ENCODE peak calls at places on chromosomes 16 and 17, in four cellular contexts. R is SK-N-SH, E is HepG2, O is GM12878. D is an unnamed sample.

GRCh38 chr16:48609453-48610023 is 442 bp downstream of the N4BP1 start:
- DNase-seq in R (no peak), E (no peak), O (no peak), D (peak)

GRCh38 chr17:68580236-68580903 is 20.8 kb downstream of the FAM20A start:
- DNase-seq in R (no peak), E (peak), O (no peak), D (no peak)

GRCh38 chr17:82754297-82755208 is 2.7 kb downstream of the TBCD start:
- DNase-seq in R (no peak), E (no peak), O (no peak), D (peak)

GRCh38 chr17:39229274-39229913 is 3.6 kb upstream of the STAC2 start:
- DNase-seq in R (no peak), E (no peak), O (no peak), D (no peak)

GRCh38 chr17:82528484-82529265 is 9.1 kb downstream of the FOXK2 start:
- DNase-seq in R (peak), E (no peak), O (no peak), D (no peak)

GRCh38 chr16:47213761-47214440 is 70.2 kb upstream of the NETO2 start:
- DNase-seq in R (no peak), E (no peak), O (no peak), D (no peak)

GRCh38 chr16:15032547-15033308 is 23.1 kb downstream of the NTAN1 start:
- DNase-seq in R (no peak), E (no peak), O (no peak), D (peak)

GRCh38 chr16:27273670-27274522 is 5.3 kb upstream of the NSMCE1 start:
- DNase-seq in R (no peak), E (peak), O (no peak), D (no peak)

GRCh38 chr17:75590314-75590761 is 2.7 kb downstream of the MYO15B start:
- DNase-seq in R (no peak), E (no peak), O (no peak), D (no peak)

GRCh38 chr16:29664133-29664912 is 1.3 kb downstream of the SPN start:
- DNase-seq in R (no peak), E (no peak), O (no peak), D (peak)
- TF ChIP-seq NFIC in R (no peak), E (no peak), O (no peak), D (no peak)

GRCh38 chr17:40331743-40332641 is 23.0 kb downstream of the RARA start:
- DNase-seq in R (peak), E (no peak), O (no peak), D (no peak)
- TF ChIP-seq FOXM1 in R (peak), E (no peak), O (no peak), D (no peak)

GRCh38 chr17:41957869-41958231 is 8.7 kb upstream of the CNP start:
- DNase-seq in R (no peak), E (no peak), O (no peak), D (no peak)

GRCh38 chr17:41959336-41960095 is 7.1 kb upstream of the CNP start:
- DNase-seq in R (peak), E (peak), O (no peak), D (peak)

GRCh38 chr17:41957058-41957868 is 9.3 kb upstream of the CNP start:
- DNase-seq in R (no peak), E (peak), O (no peak), D (peak)

GRCh38 chr17:41959030-41959335 is 7.6 kb upstream of the CNP start:
- DNase-seq in R (no peak), E (no peak), O (no peak), D (no peak)

DNA sequence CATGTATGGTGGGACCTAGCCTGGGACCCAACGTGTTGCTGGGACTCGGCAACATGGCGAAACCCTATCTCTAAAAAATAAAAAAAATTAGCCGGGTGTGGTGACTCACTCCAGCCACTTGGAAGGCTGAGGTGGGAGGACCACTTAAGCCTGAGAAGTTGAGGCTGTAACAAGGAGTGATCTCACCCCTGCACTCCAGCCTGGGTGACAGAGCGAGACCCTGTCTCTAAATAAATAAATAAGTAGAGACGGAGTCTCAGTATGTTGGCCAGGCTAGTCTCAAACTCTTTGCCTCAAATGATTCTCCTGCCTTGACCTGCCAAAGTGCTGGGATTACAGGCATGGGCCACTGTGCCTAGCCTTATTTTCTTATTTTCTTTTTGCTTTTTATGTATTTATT is 10.1 kb upstream of the CNP start:
- DNase-seq in R (no peak), E (no peak), O (no peak), D (no peak)
- TF ChIP-seq NFIC in R (no peak), E (no peak), O (no peak), D (no peak)

DNA sequence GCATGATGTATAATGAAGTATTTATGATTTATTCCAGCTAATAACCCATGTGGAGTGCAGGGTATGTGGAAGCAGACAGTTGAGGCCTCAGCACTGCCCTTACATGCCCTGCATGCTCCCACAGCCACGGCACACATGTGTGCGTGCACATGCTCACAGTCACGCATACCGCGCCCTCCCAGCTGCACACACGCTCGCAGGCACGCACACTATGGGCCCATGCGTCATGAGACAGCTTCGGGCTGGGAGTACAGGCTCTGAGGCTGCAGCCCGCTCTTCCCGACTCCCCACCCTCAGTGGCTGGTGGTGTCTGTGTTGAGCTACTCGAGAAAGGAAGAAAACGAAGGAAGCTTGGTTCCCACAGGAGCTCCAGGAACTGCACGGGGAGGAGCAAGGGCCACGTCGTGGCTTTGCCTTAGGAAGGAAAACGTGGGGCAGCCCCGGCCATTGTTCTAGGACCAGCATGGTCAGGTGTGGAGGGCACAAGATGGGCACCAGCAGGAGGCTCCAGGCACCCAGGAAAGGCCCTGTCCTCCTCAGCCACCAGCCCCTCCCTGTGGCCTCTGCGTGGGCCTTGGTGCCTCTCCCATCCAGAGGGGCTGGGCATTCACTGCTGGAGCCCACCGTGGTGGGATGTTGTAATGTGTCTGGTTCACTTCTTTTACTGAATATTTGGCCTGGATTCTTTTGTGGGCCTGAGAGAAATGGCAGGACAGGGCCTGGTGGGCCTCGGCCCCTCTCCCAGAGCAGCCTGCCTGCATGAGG is 27.5 kb upstream of the CDH15 start:
- DNase-seq in R (no peak), E (no peak), O (no peak), D (no peak)
- TF ChIP-seq FOXM1 in R (no peak), E (no peak), O (no peak), D (no peak)

GRCh38 chr16:55370762-55371482 is 46.9 kb downstream of the IRX6 start:
- DNase-seq in R (peak), E (peak), O (no peak), D (no peak)
- TF ChIP-seq NFIC in R (no peak), E (no peak), O (no peak), D (no peak)